ENCODE peak calls at places on chromosome 16, in eight cellular contexts. X is endodermal cell, K is GM12865, N is T follicular helper cell, Q is immature natural killer cell, E is HL-60, P is ecto neural progenitor cell, M is Panc1. I is an unnamed sample.

GRCh38 chr16:59058261-59058660 is 324.1 kb upstream of the GOT2 start:
- DNase-seq in K (no peak), E (peak; percentile 71), X (no peak), N (no peak), M (no peak), P (no peak), Q (no peak), I (no peak)

GRCh38 chr16:74192281-74192680 is 104.3 kb upstream of the PSMD7 start:
- DNase-seq in E (no peak), P (no peak), Q (no peak), K (no peak), M (no peak), X (peak; percentile 67), N (no peak), I (no peak)

GRCh38 chr16:7013990-7014389 is 318.7 kb upstream of the RBFOX1 start:
- DNase-seq in Q (no peak), M (no peak), E (no peak), X (no peak), N (no peak), K (no peak), P (no peak), I (no peak)

GRCh38 chr16:50909831-50910697 is 168.2 kb downstream of the CYLD start:
- DNase-seq in E (no peak), X (no peak), N (no peak), Q (no peak), K (no peak), P (no peak), M (no peak), I (no peak)

GRCh38 chr16:70430667-70431536 is 8.0 kb downstream of the ST3GAL2 start:
- DNase-seq in K (peak; percentile 97), Q (peak; percentile 46), M (no peak), E (peak; percentile 87), P (no peak), N (peak; percentile 50), X (peak; percentile 79), I (peak; percentile 71)

GRCh38 chr16:4847774-4848587 is 700 bp downstream of the UBN1 start:
- DNase-seq in N (peak; percentile 21), X (peak; percentile 61), K (no peak), P (no peak), E (peak; percentile 46), Q (no peak), M (no peak), I (no peak)

GRCh38 chr16:68377667-68378420 is 67.0 kb downstream of the PRMT7 start:
- DNase-seq in E (no peak), K (no peak), X (no peak), Q (no peak), P (no peak), N (no peak), M (no peak), I (no peak)

GRCh38 chr16:2744711-2745110 is 7.7 kb upstream of the SRRM2 start:
- DNase-seq in M (no peak), Q (no peak), P (no peak), K (no peak), N (no peak), E (no peak), X (no peak), I (peak; percentile 25)

GRCh38 chr16:81238296-81239011 is at the start of gene BCO1:
- DNase-seq in N (no peak), P (peak; percentile 60), Q (no peak), X (peak; percentile 76), K (no peak), E (no peak), M (no peak), I (no peak)

GRCh38 chr16:28155293-28155692 is 56.5 kb downstream of the XPO6 start:
- DNase-seq in X (no peak), K (no peak), P (no peak), M (no peak), N (no peak), Q (no peak), E (no peak), I (no peak)

GRCh38 chr16:88897696-88898425 is 31.4 kb upstream of the PABPN1L start:
- DNase-seq in Q (no peak), K (no peak), E (no peak), X (no peak), M (no peak), P (no peak), N (no peak), I (no peak)

GRCh38 chr16:19182487-19182886 is 14.4 kb downstream of the SYT17 start:
- DNase-seq in N (no peak), P (no peak), M (no peak), X (no peak), K (no peak), E (no peak), Q (no peak), I (no peak)

GRCh38 chr16:14205666-14206065 is 134.5 kb downstream of the MRTFB start:
- DNase-seq in E (no peak), N (no peak), K (peak; percentile 51), X (no peak), M (no peak), P (no peak), Q (no peak), I (no peak)

GRCh38 chr16:57999971-58000705 is at the start of gene ZNF319:
- DNase-seq in P (no peak), E (no peak), X (peak; percentile 63), M (no peak), Q (no peak), N (no peak), K (no peak), I (peak; percentile 88)

GRCh38 chr16:86044241-86044671 is 145.3 kb downstream of the IRF8 start:
- DNase-seq in M (peak; percentile 8), E (peak; percentile 14), P (peak; percentile 81), X (peak; percentile 93), Q (no peak), K (peak; percentile 62), N (no peak), I (no peak)

GRCh38 chr16:19008770-19009169 is 25.0 kb downstream of the TMC7 start:
- DNase-seq in E (peak; percentile 3), K (no peak), P (no peak), X (no peak), M (no peak), N (no peak), Q (no peak), I (no peak)

GRCh38 chr16:24838554-24839266 is 7.1 kb upstream of the SLC5A11 start:
- DNase-seq in M (no peak), Q (no peak), E (peak; percentile 62), X (peak; percentile 33), P (no peak), K (no peak), N (no peak), I (no peak)

GRCh38 chr16:85683363-85683762 is 5.4 kb downstream of the GINS2 start:
- DNase-seq in X (no peak), Q (no peak), M (no peak), N (no peak), P (no peak), E (no peak), K (no peak), I (no peak)

GRCh38 chr16:57815987-57816745 is 13.9 kb upstream of the KIFC3 start:
- DNase-seq in M (no peak), K (peak; percentile 55), N (no peak), E (peak; percentile 66), P (peak; percentile 77), Q (peak; percentile 62), X (peak; percentile 95), I (peak; percentile 82)

GRCh38 chr16:89442990-89443726 is 47.2 kb downstream of the ANKRD11 start:
- DNase-seq in X (no peak), P (no peak), Q (no peak), M (no peak), E (peak; percentile 21), K (no peak), N (no peak), I (no peak)

GRCh38 chr16:17328971-17329370 is 141.8 kb downstream of the XYLT1 start:
- DNase-seq in P (no peak), X (no peak), E (no peak), N (no peak), K (no peak), M (no peak), Q (no peak), I (no peak)

GRCh38 chr16:53999841-54000240 is 286.7 kb downstream of the IRX3 start:
- DNase-seq in X (no peak), Q (no peak), E (no peak), K (no peak), N (no peak), P (no peak), M (no peak), I (no peak)

GRCh38 chr16:48165961-48166578 is 10.3 kb upstream of the ABCC12 start:
- DNase-seq in K (peak; percentile 43), X (no peak), Q (no peak), E (no peak), P (no peak), M (no peak), N (no peak), I (no peak)

GRCh38 chr16:21268236-21268635 is 9.9 kb downstream of the CRYM start:
- DNase-seq in K (peak; percentile 23), P (no peak), Q (no peak), M (no peak), E (no peak), N (no peak), X (no peak), I (no peak)

GRCh38 chr16:79997257-79997656 is 396.7 kb upstream of the MAF start:
- DNase-seq in X (peak; percentile 72), N (no peak), K (peak; percentile 26), Q (no peak), M (no peak), P (no peak), E (no peak), I (no peak)

GRCh38 chr16:84042879-84043485 is 387 bp upstream of the SLC38A8 start:
- DNase-seq in K (no peak), N (no peak), X (peak; percentile 82), Q (no peak), M (no peak), P (no peak), E (no peak), I (peak; percentile 32)

I was measured in natural killer cell treated with Interleukin-12 subunit alpha and Interleukin-12 subunit beta and Interleukin-15 and Interleukin-18, amount 100 ng/mL, for 72 hours.